ENCODE peak calls at places on chromosomes 2 and 18, in six cellular contexts. Y is fibroblast of lung; G is uterus; C is CD4-positive, CD25-positive, alpha-beta regulatory T cell; H is body of pancreas; D is HCT116. R is an unnamed sample.

GRCh38 chr2:60445684-60446184 is 107.7 kb downstream of the BCL11A start:
- DNase-seq in G (no peak), Y (no peak), D (no peak), C (no peak), H (no peak), R (no peak)

GRCh38 chr2:134777593-134777992 is 58.8 kb upstream of the TMEM163 start:
- DNase-seq in Y (no peak), C (no peak), D (no peak), G (no peak), H (no peak), R (no peak)

GRCh38 chr2:132037527-132038178 is 124.1 kb downstream of the ANKRD30BL start:
- DNase-seq in Y (peak; percentile 13), D (no peak), G (no peak), H (peak; percentile 67), C (peak; percentile 1), R (no peak)

GRCh38 chr2:232857158-232857563 is 12.9 kb upstream of the SNORC start:
- DNase-seq in D (no peak), Y (no peak), C (no peak), G (no peak), H (no peak), R (no peak)

GRCh38 chr2:32061973-32062861 is 1.1 kb upstream of the SPAST start:
- DNase-seq in Y (peak; percentile 61), H (peak; percentile 66), D (no peak), G (peak; percentile 51), C (no peak), R (peak; percentile 59)

GRCh38 chr2:54478899-54479298 is 22.8 kb downstream of the SPTBN1 start:
- DNase-seq in D (no peak), C (no peak), G (no peak), Y (no peak), H (no peak), R (no peak)

GRCh38 chr18:331231-331771 is 63.5 kb upstream of the THOC1 start:
- DNase-seq in Y (peak; percentile 81), D (no peak), C (no peak), H (no peak), G (peak; percentile 52), R (no peak)

GRCh38 chr2:43075054-43075593 is 151.3 kb downstream of the ZFP36L2 start:
- DNase-seq in D (no peak), G (peak; percentile 84), H (peak; percentile 65), C (no peak), Y (peak; percentile 99), R (peak; percentile 94)

GRCh38 chr18:13500891-13501887 is 225.2 kb downstream of the FAM210A start:
- DNase-seq in G (peak; percentile 67), C (no peak), D (no peak), H (peak; percentile 87), Y (peak; percentile 95), R (peak; percentile 81)

GRCh38 chr18:48137354-48138208 is 207.1 kb upstream of the SMAD2 start:
- DNase-seq in Y (no peak), D (no peak), H (no peak), G (no peak), C (no peak), R (no peak)

GRCh38 chr18:23238651-23239349 is 103.5 kb downstream of the CABLES1 start:
- DNase-seq in C (no peak), Y (peak; percentile 64), G (no peak), H (no peak), D (no peak), R (no peak)

GRCh38 chr2:239806758-239807434 is 218.2 kb downstream of the NDUFA10 start:
- DNase-seq in H (no peak), D (no peak), G (no peak), C (no peak), Y (no peak), R (peak; percentile 11)

GRCh38 chr2:224039080-224039769 is at the start of gene SERPINE2:
- DNase-seq in C (peak; percentile 13), G (peak; percentile 36), H (peak; percentile 30), Y (peak; percentile 56), D (peak; percentile 52), R (peak; percentile 51)

GRCh38 chr2:190767821-190768220 is 112.8 kb upstream of the GLS start:
- DNase-seq in D (no peak), Y (peak; percentile 10), H (no peak), G (no peak), C (no peak), R (no peak)

GRCh38 chr18:30709598-30709997 is 332.9 kb downstream of the DSC3 start:
- DNase-seq in C (no peak), Y (no peak), H (no peak), G (no peak), D (no peak), R (no peak)

GRCh38 chr2:135890830-135891229 is 14.6 kb upstream of the MCM6 start:
- DNase-seq in G (no peak), C (no peak), D (no peak), Y (no peak), H (no peak), R (no peak)

GRCh38 chr2:27152796-27153464 is 4.1 kb downstream of the TCF23 start:
- DNase-seq in Y (peak; percentile 44), H (no peak), D (no peak), C (no peak), G (no peak), R (no peak)

GRCh38 chr2:127066942-127067341 is 40.0 kb downstream of the BIN1 start:
- DNase-seq in C (no peak), D (no peak), H (peak; percentile 49), G (peak; percentile 89), Y (no peak), R (peak; percentile 85)

GRCh38 chr2:29012211-29012681 is 31.1 kb downstream of the TOGARAM2 start:
- DNase-seq in H (peak; percentile 73), D (no peak), C (peak; percentile 25), Y (no peak), G (peak; percentile 24), R (peak; percentile 40)

GRCh38 chr2:127506502-127506901 is 19.8 kb downstream of the IWS1 start:
- DNase-seq in C (no peak), G (no peak), D (no peak), H (no peak), Y (no peak), R (no peak)

GRCh38 chr2:44751754-44752479 is 189.6 kb upstream of the SIX3 start:
- DNase-seq in H (no peak), D (no peak), C (no peak), G (no peak), Y (no peak), R (no peak)

GRCh38 chr18:57998461-57998860 is 45.6 kb upstream of the NEDD4L start:
- DNase-seq in H (no peak), G (no peak), D (no peak), Y (no peak), C (no peak), R (no peak)

GRCh38 chr2:82139979-82140611 is 1835.5 kb upstream of the LRRTM1 start:
- DNase-seq in G (no peak), Y (no peak), D (no peak), C (no peak), H (peak; percentile 20), R (no peak)

DNA sequence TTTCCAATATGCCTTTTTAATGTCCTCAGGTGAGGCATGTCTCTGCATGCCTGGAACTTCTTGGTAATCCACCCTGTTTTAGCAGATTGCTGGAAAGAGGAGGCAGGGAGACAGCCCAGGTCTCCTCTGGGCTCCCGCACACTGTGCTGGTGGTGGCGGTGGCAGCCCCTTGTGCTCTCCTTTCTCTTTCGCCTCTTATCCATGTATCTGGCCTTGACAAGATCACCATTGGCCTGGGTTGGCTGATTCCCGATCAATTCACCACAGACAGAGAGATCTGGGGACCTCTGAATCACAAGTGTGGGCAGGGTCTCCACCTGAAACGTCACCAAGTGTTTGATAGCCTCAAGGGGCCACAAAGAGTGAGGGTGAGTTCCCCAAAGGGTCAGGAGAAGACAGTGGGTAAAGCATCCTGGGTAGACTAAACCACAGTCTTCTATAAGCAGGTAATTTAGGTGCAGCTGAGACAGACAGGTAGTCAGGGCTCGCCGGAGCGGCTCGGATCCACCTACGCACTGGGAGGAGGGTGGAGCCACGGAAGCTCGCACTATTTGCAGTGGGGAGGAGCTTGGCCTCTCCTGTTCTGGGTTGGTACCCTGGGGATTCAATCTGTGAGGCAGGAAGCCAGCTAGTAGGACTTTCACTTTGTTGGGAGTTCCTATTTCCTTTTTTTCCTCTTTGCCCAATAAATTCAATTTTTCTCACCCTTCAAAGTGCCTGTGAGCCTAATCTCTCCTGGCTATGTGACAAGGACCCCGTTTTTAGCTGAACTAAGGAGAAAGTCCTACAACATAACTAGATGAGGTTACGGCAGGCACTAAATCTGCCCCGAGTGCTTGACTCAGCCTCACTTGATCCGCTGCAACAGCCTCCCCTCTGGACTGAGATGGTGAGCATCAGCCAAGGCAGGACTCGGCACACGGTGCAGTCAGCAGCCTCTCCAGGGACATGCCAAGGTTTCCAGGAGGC is 57.6 kb downstream of the SLC4A3 start:
- DNase-seq in D (peak; percentile 90), Y (peak; percentile 46), G (peak; percentile 72), H (peak; percentile 81), C (peak; percentile 2), R (peak; percentile 92)
- H3K4me3 ChIP-seq in D (peak overlapping the region; percentile 73), Y (peak overlapping the region; percentile 61), G (peak overlapping the region; percentile 44), H (no peak overlapping the region), C (peak overlapping the region; percentile 53), R (peak overlapping the region; percentile 53)

DNA sequence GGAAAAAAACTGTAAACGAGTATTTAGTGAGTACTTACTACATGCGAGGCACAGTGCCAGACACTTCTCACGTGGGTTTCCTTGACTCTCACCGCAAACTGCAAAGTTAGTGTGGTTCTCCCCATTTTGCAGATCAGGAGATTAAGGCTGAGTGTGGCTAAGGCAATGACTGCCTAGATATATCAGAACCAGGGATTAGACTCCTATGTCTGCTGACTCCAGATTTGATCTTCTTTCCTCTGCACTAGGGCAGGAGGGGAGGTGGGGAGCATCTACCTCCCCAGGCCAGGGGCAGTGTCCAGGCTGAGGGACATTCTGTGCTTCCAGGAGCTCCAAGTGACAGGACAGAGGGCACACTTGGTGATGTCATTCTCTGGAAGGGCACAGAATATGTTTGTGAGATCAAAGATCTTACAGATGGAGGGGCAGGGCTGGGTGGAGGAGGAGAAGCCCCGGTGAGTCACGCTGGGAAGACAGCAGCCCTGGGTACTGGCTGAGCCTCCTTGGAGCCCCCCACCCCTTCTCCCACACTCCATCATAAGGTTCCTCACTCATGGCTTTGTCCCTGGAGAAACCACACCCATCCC is 92.4 kb downstream of the RHOB start:
- DNase-seq in Y (peak; percentile 39), D (no peak), H (no peak), G (no peak), C (no peak), R (peak; percentile 59)
- H3K4me1 ChIP-seq in Y (peaks cover 4% of the 10 kb centered on the region), D (peaks cover 25% of the 10 kb centered on the region), H (no peaks in the 10 kb centered on the region), G (no peaks in the 10 kb centered on the region), C (no peaks in the 10 kb centered on the region), R (no peaks in the 10 kb centered on the region)

DNA sequence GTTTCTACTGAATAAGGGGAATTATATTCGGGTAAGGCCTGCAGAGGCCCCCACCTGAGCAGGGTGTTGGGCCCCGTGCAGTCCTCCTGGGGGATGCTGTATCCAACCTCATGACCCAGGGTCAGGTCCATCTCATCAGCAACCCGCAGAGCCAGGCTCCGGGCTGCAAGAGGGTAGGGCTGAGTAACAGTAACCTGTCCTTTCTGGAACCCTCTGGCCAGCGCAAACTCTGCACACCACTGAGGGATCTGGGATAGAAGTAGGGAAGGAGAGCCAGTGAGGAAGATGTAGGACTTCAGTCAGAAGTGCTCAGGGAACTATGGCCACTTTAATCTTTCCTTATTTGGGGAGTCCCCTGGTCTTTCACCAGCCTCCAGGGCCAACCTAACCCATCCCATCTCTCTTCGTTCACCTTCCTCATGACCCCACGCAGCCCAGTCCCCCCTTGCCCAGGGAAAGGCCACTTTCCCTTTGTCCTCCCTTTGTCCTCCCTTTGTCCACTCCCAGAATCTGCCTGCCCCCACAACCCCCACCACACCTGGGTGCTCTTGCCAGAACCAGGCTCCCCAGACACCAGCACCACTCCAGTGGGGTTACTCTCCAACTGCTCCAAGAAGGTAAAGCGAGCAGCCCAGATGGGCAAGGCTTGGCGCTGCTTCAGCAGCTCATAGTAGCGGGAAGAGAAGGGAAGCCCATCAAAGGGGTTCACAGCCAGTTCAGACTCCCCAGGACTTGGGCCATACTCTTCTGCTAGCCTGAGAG is 895 bp downstream of the DQX1 start:
- DNase-seq in G (no peak), Y (no peak), C (no peak), D (no peak), H (no peak), R (no peak)
- H3K4me3 ChIP-seq in G (no peak overlapping the region), Y (no peak overlapping the region), C (no peak overlapping the region), D (no peak overlapping the region), H (no peak overlapping the region), R (no peak overlapping the region)

GRCh38 chr2:78251708-78252107 is 729.5 kb upstream of the LRRTM4 start:
- DNase-seq in Y (no peak), H (no peak), D (no peak), C (no peak), G (no peak), R (no peak)
- H3K4me1 ChIP-seq in Y (no peaks in the 10 kb centered on the region), H (no peaks in the 10 kb centered on the region), D (no peaks in the 10 kb centered on the region), C (no peaks in the 10 kb centered on the region), G (no peaks in the 10 kb centered on the region), R (no peaks in the 10 kb centered on the region)

R was measured in tibial artery.